ENCODE peak calls at places on chromosomes 3 and 15, in six cellular contexts. M is pancreas; P is CD8-positive, alpha-beta T cell; D is aorta; U is lower lobe of right lung; Z is AG04450. J is an unnamed sample.

GRCh38 chr3:99505646-99506269 is 132.6 kb upstream of the COL8A1 start:
- DNase-seq in P (no peak), M (no peak), D (no peak), U (peak), Z (peak), J (no peak)

GRCh38 chr3:178684881-178685590 is 148.8 kb downstream of the KCNMB2 start:
- DNase-seq in M (no peak), D (no peak), Z (no peak), U (no peak), P (no peak), J (no peak)

GRCh38 chr15:48897144-48897814 is 19.3 kb downstream of the EID1 start:
- DNase-seq in U (no peak), D (no peak), Z (peak), M (no peak), P (no peak), J (no peak)

GRCh38 chr15:43538091-43538490 is 20.7 kb downstream of the MAP1A start:
- DNase-seq in P (no peak), M (no peak), Z (no peak), U (no peak), D (no peak), J (no peak)

GRCh38 chr3:194659778-194660177 is 12.2 kb downstream of the LSG1 start:
- DNase-seq in Z (no peak), M (no peak), U (no peak), D (no peak), P (no peak), J (no peak)

GRCh38 chr3:195337747-195338146 is 66.8 kb upstream of the XXYLT1 start:
- DNase-seq in Z (no peak), P (no peak), D (no peak), U (no peak), M (no peak), J (no peak)

GRCh38 chr15:67121725-67122600 is 56.6 kb downstream of the SMAD3 start:
- DNase-seq in D (no peak), Z (no peak), P (no peak), M (no peak), U (no peak), J (no peak)

GRCh38 chr3:35789039-35789438 is 149.7 kb downstream of the ARPP21 start:
- DNase-seq in P (no peak), D (no peak), M (no peak), Z (no peak), U (no peak), J (no peak)

GRCh38 chr15:62363913-62364312 is 198.8 kb upstream of the C2CD4B start:
- DNase-seq in Z (no peak), U (no peak), P (no peak), D (no peak), M (no peak), J (no peak)

GRCh38 chr15:46956456-46956855 is 760.8 kb upstream of the SEMA6D start:
- DNase-seq in P (no peak), M (no peak), U (no peak), Z (no peak), D (no peak), J (peak)

DNA sequence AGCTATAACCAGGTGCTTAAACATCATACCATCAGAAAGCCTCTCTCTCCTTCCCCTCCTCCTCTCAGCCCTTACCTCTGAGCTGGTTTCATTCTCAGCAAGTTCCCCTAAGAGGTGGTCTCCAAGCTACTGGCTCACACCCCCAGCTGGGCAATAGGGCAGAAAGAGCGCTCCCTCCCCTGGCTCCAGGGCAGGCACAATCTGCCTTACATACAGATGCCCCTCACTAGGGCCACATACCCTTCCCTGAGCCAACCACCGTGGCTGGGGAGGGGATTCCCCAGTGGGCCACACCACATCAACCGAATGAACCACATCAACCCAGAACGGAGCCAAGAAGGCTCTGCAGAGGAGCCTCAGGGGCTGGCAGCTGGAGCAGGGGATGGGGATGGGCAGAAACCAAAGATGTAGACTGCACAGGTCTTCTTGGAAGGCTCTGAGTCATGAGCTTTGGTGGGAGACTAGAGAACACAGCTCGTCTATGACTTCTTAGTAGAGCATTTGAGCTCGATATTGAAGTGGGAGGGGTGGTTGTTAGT is 4.6 kb upstream of the FBLN2 start:
- DNase-seq in D (no peak), P (peak), U (no peak), M (no peak), Z (no peak), J (peak)
- H3K27ac ChIP-seq in D (no peak), P (no peak), U (no peak), M (no peak), Z (peak), J (peak)

GRCh38 chr15:39468341-39468740 is 112.5 kb upstream of the THBS1 start:
- DNase-seq in U (peak), Z (no peak), D (no peak), P (no peak), M (no peak), J (no peak)

GRCh38 chr15:39471791-39472190 is 109.1 kb upstream of the THBS1 start:
- DNase-seq in Z (no peak), M (no peak), U (no peak), P (no peak), D (no peak), J (no peak)

GRCh38 chr15:39468828-39469227 is 112.1 kb upstream of the THBS1 start:
- DNase-seq in U (no peak), Z (no peak), P (no peak), M (no peak), D (no peak), J (no peak)

GRCh38 chr15:39474657-39475056 is 106.2 kb upstream of the THBS1 start:
- DNase-seq in D (no peak), P (no peak), M (no peak), U (no peak), Z (no peak), J (no peak)

GRCh38 chr15:39472661-39473657 is 107.9 kb upstream of the THBS1 start:
- DNase-seq in M (peak), D (peak), Z (peak), U (peak), P (no peak), J (peak)
- H3K27ac ChIP-seq in M (peak), D (no peak), Z (peak), U (peak), P (no peak), J (peak)

DNA sequence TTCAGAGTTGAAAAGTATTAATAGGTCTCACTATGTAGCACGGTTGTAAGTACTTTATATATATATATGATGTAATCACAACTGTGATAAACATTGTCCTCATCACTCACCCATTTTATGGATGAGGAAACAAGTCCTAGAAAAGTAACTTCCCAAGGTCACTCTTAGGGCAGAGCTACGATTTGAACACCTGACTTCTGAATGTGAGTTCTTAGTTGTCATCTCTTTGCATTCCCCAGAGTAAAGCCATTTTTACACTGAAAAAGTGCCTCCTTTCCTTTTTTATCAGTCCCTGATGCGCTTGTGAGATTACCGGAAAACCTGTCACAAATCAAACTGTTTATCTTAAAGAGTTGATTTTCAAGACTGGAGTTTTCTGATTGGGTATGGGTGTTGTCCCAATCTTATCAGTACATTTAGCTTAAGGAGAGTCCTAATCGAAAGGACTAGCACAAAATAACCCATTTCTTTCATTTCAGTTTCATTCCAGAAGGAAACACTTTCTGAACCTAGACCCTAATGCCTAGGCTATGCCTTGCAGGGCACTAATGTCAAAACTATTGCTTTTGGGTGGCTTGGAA is 2.3 kb upstream of the EDEM1 start:
- DNase-seq in Z (no peak), D (no peak), U (no peak), P (no peak), M (no peak), J (no peak)
- H3K27ac ChIP-seq in Z (no peak), D (no peak), U (peak), P (no peak), M (no peak), J (no peak)

GRCh38 chr15:38682861-38683260 is 118.2 kb upstream of the RASGRP1 start:
- DNase-seq in Z (no peak), P (no peak), D (no peak), U (no peak), M (no peak), J (no peak)

GRCh38 chr15:38678291-38678690 is 113.7 kb upstream of the RASGRP1 start:
- DNase-seq in P (no peak), M (no peak), U (no peak), Z (no peak), D (no peak), J (no peak)

GRCh38 chr15:38682363-38682762 is 117.7 kb upstream of the RASGRP1 start:
- DNase-seq in U (no peak), P (no peak), M (no peak), D (no peak), Z (no peak), J (no peak)

GRCh38 chr15:38683382-38684242 is 119.0 kb upstream of the RASGRP1 start:
- DNase-seq in Z (no peak), P (peak), U (peak), D (no peak), M (peak), J (peak)

DNA sequence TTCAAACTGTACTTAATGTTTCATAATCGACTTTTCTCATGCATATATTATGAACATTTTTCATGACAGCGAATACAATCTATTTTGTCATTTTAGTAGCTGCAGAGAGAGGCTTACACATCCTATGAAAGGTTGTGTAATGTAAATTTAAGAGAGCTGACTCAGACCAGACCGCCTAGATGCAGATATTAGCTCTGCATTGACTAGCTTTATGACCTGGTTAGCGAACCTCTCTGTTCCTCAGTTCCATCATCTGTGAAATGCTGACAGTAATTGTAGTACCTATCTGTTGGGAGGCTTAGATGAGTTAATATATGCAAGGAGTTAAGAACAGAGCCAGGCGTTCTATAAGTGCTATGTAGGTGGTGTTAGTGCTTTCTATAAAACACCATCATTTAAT is 116.2 kb upstream of the RASGRP1 start:
- DNase-seq in U (no peak), D (no peak), M (no peak), P (no peak), Z (no peak), J (no peak)
- H3K27ac ChIP-seq in U (no peak), D (no peak), M (no peak), P (no peak), Z (no peak), J (no peak)

GRCh38 chr3:150766742-150767141 is 3.8 kb upstream of the SIAH2 start:
- DNase-seq in M (no peak), U (no peak), P (no peak), D (no peak), Z (no peak), J (no peak)
- H3K27ac ChIP-seq in M (no peak), U (no peak), P (no peak), D (no peak), Z (no peak), J (no peak)

GRCh38 chr3:149199474-149199873 is 22.2 kb downstream of the CP start:
- DNase-seq in U (no peak), D (no peak), M (no peak), Z (no peak), P (no peak), J (no peak)
- H3K27ac ChIP-seq in U (no peak), D (no peak), M (no peak), Z (no peak), P (no peak), J (no peak)

DNA sequence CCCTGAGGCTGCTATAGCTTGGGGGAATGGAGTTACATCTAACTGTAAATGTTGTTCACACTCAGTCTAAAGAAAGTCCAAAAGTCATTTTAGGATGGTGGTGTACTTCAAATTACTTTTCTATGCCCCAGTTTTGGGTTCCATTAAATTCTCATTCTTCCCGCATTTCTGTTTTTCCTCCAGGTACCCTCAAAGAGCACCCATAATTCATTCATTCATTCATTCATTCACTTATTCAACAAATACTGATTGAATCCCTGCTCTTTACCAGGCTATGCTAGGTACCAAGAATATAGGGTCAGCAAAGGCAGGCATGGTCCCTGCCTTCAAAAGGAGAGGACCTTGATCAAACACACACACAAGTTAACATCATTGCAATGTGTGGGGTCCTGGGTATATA is 76.1 kb downstream of the CCNL1 start:
- DNase-seq in P (no peak), M (no peak), U (no peak), D (no peak), Z (no peak), J (no peak)
- H3K27ac ChIP-seq in P (no peak), M (no peak), U (no peak), D (no peak), Z (no peak), J (no peak)

DNA sequence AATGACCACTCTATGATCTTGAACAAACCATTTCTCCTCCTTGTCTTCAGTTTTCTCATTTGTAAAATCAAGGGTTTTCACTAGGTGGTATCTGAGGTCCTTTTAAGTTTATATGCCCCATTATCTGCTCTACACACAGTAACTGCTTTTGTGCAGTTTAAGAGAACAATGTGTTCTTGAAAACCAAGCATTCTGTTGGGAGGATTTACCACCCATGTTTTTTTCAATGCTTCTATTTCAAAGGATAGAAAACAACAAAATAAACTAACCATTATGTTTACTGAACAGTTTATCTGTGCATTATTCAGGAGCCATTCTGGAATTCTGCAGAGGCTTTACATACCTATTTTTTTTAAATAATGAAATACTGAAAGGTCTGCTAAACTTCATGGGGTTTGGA is 67.6 kb upstream of the C3orf49 start:
- DNase-seq in M (no peak), P (no peak), D (no peak), U (no peak), Z (no peak), J (no peak)
- H3K27ac ChIP-seq in M (no peak), P (no peak), D (no peak), U (no peak), Z (no peak), J (no peak)